ENCODE peak calls at places on chromosomes 3 and 15, in nine cellular contexts. S, U, Q, D, R, W, L, A and K are unnamed samples.

GRCh38 chr15:55846108-55846707 is 103.3 kb upstream of the PRTG start:
- DNase-seq in R (peak; percentile 75), A (no peak), S (peak; percentile 80), W (no peak), D (no peak), U (no peak), Q (no peak), L (no peak), K (peak; percentile 41)

GRCh38 chr15:38873151-38873550 is 308.5 kb upstream of the RASGRP1 start:
- DNase-seq in R (no peak), U (no peak), W (no peak), L (no peak), S (no peak), Q (no peak), A (no peak), D (no peak), K (no peak)

GRCh38 chr3:133273346-133273745 is 126.5 kb upstream of the BFSP2 start:
- DNase-seq in W (no peak), R (no peak), U (no peak), Q (no peak), A (no peak), S (no peak), D (no peak), L (no peak), K (no peak)

GRCh38 chr15:90190606-90191343 is 10.4 kb upstream of the SEMA4B start:
- DNase-seq in S (no peak), A (no peak), Q (no peak), R (no peak), D (no peak), W (peak; percentile 95), L (no peak), U (peak; percentile 55), K (peak; percentile 29)

GRCh38 chr15:42691308-42691707 is 45.6 kb downstream of the CDAN1 start:
- DNase-seq in Q (no peak), A (no peak), W (no peak), U (no peak), S (no peak), D (no peak), L (no peak), R (no peak), K (no peak)

GRCh38 chr3:9746330-9746729 is 3.4 kb upstream of the OGG1 start:
- DNase-seq in S (peak; percentile 32), D (no peak), W (no peak), Q (no peak), U (no peak), A (no peak), L (no peak), R (no peak), K (no peak)

GRCh38 chr3:13700362-13700761 is 151.4 kb downstream of the FBLN2 start:
- DNase-seq in U (no peak), Q (no peak), L (no peak), D (no peak), R (no peak), A (no peak), S (no peak), W (peak; percentile 71), K (no peak)

GRCh38 chr3:129745253-129745652 is 138.8 kb upstream of the PLXND1 start:
- DNase-seq in W (no peak), S (peak; percentile 40), Q (no peak), L (no peak), D (no peak), A (no peak), R (peak; percentile 42), U (no peak), K (no peak)

GRCh38 chr15:39016706-39017105 is 452.1 kb upstream of the RASGRP1 start:
- DNase-seq in R (no peak), A (no peak), W (no peak), L (no peak), S (no peak), U (no peak), D (no peak), Q (no peak), K (no peak)

GRCh38 chr3:187188931-187189330 is 8.4 kb upstream of the RTP1 start:
- DNase-seq in A (no peak), U (no peak), D (no peak), R (no peak), S (no peak), Q (no peak), W (no peak), L (no peak), K (no peak)

GRCh38 chr3:119664850-119665379 is 4.5 kb upstream of the POPDC2 start:
- DNase-seq in U (no peak), S (peak; percentile 60), D (no peak), L (no peak), W (no peak), R (no peak), A (no peak), Q (no peak), K (no peak)

GRCh38 chr15:42490246-42490742 is 647 bp downstream of the ZNF106 start:
- DNase-seq in A (no peak), L (no peak), R (no peak), Q (no peak), U (no peak), W (no peak), D (no peak), S (no peak), K (no peak)

GRCh38 chr3:178415384-178415783 is 120.9 kb upstream of the KCNMB2 start:
- DNase-seq in S (no peak), R (no peak), Q (no peak), W (no peak), L (no peak), D (no peak), U (no peak), A (no peak), K (no peak)

GRCh38 chr3:17830786-17831185 is 88.4 kb upstream of the TBC1D5 start:
- DNase-seq in Q (no peak), A (no peak), R (no peak), D (no peak), W (no peak), U (no peak), L (no peak), S (no peak), K (no peak)

GRCh38 chr15:100171411-100171810 is 170.4 kb downstream of the ADAMTS17 start:
- DNase-seq in L (no peak), A (no peak), U (no peak), S (no peak), R (no peak), Q (no peak), W (no peak), D (no peak), K (no peak)

GRCh38 chr15:100170280-100170654 is 171.5 kb downstream of the ADAMTS17 start:
- DNase-seq in U (no peak), R (no peak), W (no peak), S (no peak), Q (no peak), D (no peak), A (no peak), L (no peak), K (no peak)

GRCh38 chr15:100170673-100171210 is 171.0 kb downstream of the ADAMTS17 start:
- DNase-seq in S (no peak), Q (no peak), R (no peak), A (no peak), W (no peak), L (no peak), U (no peak), D (no peak), K (no peak)

GRCh38 chr15:100168787-100169186 is 173.0 kb downstream of the ADAMTS17 start:
- DNase-seq in W (no peak), L (no peak), D (no peak), Q (no peak), S (no peak), U (no peak), R (no peak), A (no peak), K (no peak)

GRCh38 chr15:100169615-100170279 is 172.0 kb downstream of the ADAMTS17 start:
- DNase-seq in Q (no peak), U (no peak), A (no peak), L (no peak), D (no peak), S (no peak), W (no peak), R (no peak), K (no peak)
- H3K9me3 ChIP-seq in Q (peaks cover 13% of the 10 kb centered on the region), U (peaks cover 31% of the 10 kb centered on the region), A (peaks cover 34% of the 10 kb centered on the region), L (peaks cover 20% of the 10 kb centered on the region), D (peaks cover 12% of the 10 kb centered on the region), S (no peaks in the 10 kb centered on the region), W (peaks cover 15% of the 10 kb centered on the region), R (no peaks in the 10 kb centered on the region), K (peaks cover 16% of the 10 kb centered on the region)

GRCh38 chr3:49019941-49020334 is 1.6 kb upstream of the DALRD3 start:
- DNase-seq in A (no peak), L (peak; percentile 31), W (peak; percentile 78), S (no peak), R (no peak), U (no peak), Q (no peak), D (peak; percentile 63), K (no peak)
- H3K4me3 ChIP-seq in A (peak overlapping the region; percentile 86), L (peak overlapping the region; percentile 93), W (peak overlapping the region; percentile 88), S (peak overlapping the region; percentile 67), R (peak overlapping the region; percentile 55), U (peak overlapping the region; percentile 87), Q (peak overlapping the region; percentile 96), D (peak overlapping the region; percentile 88), K (peak overlapping the region; percentile 70)

DNA sequence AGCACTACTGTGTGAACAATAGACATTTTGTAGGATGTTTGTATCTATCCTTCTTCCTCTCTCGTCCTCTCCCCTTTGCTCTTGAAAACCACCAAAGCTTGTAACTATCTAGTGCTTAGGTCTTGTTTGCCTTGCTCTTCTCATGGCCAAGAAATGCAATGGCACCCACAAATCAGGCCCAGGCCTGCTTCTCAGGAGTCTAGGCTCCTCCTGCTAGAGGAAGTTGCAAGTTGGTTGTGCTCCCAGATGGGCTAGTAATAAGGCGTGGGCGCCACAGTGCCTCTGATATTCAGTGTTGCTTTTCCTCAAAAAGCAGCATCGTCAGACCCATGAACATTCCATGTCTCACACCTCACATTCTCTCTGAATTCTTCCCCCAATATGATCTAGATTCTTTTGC is 28.7 kb downstream of the ZNF385D start:
- DNase-seq in Q (no peak), S (no peak), A (no peak), L (no peak), U (no peak), R (no peak), W (no peak), D (no peak), K (no peak)
- H3K9me3 ChIP-seq in Q (no peaks in the 10 kb centered on the region), S (no peaks in the 10 kb centered on the region), A (peaks cover 15% of the 10 kb centered on the region), L (peaks cover 5% of the 10 kb centered on the region), U (no peaks in the 10 kb centered on the region), R (no peaks in the 10 kb centered on the region), W (no peaks in the 10 kb centered on the region), D (peaks cover 8% of the 10 kb centered on the region), K (no peaks in the 10 kb centered on the region)

DNA sequence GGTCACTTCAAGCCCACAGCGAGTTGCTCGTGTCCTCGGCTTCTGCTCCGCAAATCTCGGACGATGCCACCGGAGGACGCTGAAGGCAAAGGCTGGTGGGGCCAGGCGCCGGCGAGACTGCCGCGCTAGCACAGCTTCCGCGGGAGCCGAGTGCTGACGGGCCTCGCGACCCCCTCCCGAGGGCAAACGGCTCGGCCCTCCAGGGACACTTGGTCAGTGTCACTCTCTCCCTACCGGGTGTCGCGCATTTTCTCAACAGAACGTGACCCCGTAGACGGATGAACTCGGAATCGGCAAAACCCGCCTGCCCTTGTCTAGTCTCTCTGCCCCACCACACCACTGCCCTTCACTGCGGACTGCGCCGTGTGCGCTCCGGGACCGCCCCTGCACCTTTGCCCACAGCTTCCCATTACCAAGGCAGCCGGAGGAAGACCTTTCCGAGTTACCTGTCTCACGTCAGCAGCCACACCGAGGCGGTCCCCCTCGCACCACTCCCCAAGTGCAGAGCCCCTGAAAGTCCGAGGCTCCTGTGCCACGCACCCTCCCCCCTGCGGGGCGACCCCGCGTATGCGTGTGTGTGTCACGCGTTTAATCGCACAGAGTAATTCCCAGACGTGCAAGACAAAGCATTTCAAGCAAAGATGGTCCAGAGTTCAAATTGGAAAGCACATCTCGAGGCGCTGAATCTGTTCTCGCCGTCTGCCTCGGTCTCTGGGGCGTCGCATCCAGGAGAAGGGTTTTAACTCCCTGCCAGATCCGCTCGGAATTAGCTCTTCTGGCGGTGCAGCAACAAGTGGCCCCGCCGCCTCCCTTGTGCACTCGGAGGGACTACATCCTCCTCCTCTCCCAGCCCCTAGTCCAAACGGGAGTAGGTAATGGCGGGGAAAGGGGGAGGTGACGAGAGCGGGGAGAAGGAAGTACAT is 245.0 kb upstream of the TOPAZ1 start:
- DNase-seq in W (peak; percentile 81), S (peak; percentile 74), L (peak; percentile 54), A (no peak), Q (peak; percentile 71), U (no peak), D (no peak), R (peak; percentile 69), K (peak; percentile 65)
- H3K4me3 ChIP-seq in W (peak overlapping the region; percentile 72), S (peak overlapping the region; percentile 77), L (peak overlapping the region; percentile 43), A (peak overlapping the region; percentile 54), Q (peak overlapping the region; percentile 9), U (peak overlapping the region; percentile 27), D (peak overlapping the region; percentile 62), R (peak overlapping the region; percentile 41), K (peak overlapping the region; percentile 70)